ENCODE peak calls at places on chromosomes 12 and 14, in six cellular contexts. P is SK-N-SH; T is CD8-positive, alpha-beta memory T cell; H is MM.1S; K is tibial artery; Y is thoracic aorta. J is an unnamed sample. For H3K4me1 and H3K27me3, the result is how much of the 10 kb centered on the place peaks cover.

GRCh38 chr14:69298131-69299071 is 38.4 kb downstream of the GALNT16 start:
- DNase-seq in T (no peak), Y (no peak), H (no peak), K (peak), P (no peak), J (no peak)

GRCh38 chr14:68809524-68809923 is 16.7 kb upstream of the ZFP36L1 start:
- DNase-seq in Y (no peak), P (peak), K (no peak), T (no peak), H (no peak), J (no peak)

GRCh38 chr12:38152816-38153736 is 163.5 kb upstream of the ALG10B start:
- DNase-seq in T (no peak), K (peak), P (no peak), H (no peak), Y (no peak), J (no peak)

GRCh38 chr12:1933342-1933992 is 15.0 kb upstream of the CACNA2D4 start:
- DNase-seq in P (no peak), K (peak), Y (no peak), H (no peak), T (no peak), J (no peak)

GRCh38 chr12:43957732-43958131 is 121.9 kb downstream of the TMEM117 start:
- DNase-seq in T (peak), K (no peak), Y (no peak), P (peak), H (peak), J (peak)

GRCh38 chr12:67716817-67717216 is 68.3 kb downstream of the DYRK2 start:
- DNase-seq in K (no peak), T (no peak), Y (no peak), P (no peak), H (no peak), J (no peak)

GRCh38 chr14:55103005-55103640 is 25.9 kb upstream of the LGALS3 start:
- DNase-seq in P (no peak), K (peak), T (peak), Y (peak), H (peak), J (peak)

GRCh38 chr12:30019386-30020140 is 235.8 kb upstream of the TMTC1 start:
- DNase-seq in Y (no peak), T (no peak), P (peak), K (no peak), H (no peak), J (no peak)

GRCh38 chr12:126792411-126792810 is 1474.6 kb upstream of the TMEM132C start:
- DNase-seq in H (no peak), K (no peak), Y (no peak), P (no peak), T (no peak), J (no peak)

GRCh38 chr12:51307655-51308593 is 16.1 kb downstream of the BIN2 start:
- DNase-seq in P (no peak), T (peak), H (no peak), Y (no peak), K (no peak), J (no peak)

GRCh38 chr12:110284597-110284996 is 3.5 kb downstream of the ATP2A2 start:
- DNase-seq in H (no peak), T (no peak), Y (no peak), P (no peak), K (no peak), J (no peak)
- H3K4me1 ChIP-seq in H (under half), T (half or more), Y (under half), P (under half), K (under half), J (half or more)

GRCh38 chr12:53750812-53751335 is 905 bp downstream of the CISTR start:
- DNase-seq in H (no peak), P (peak), T (no peak), K (peak), Y (no peak), J (no peak)

GRCh38 chr12:53749986-53750811 is 1.6 kb downstream of the CISTR start:
- DNase-seq in P (no peak), H (no peak), T (no peak), K (no peak), Y (no peak), J (no peak)

GRCh38 chr12:53751336-53752191 is at the start of gene CISTR:
- DNase-seq in K (peak), Y (no peak), H (peak), P (peak), T (no peak), J (no peak)

GRCh38 chr12:53746592-53747491 is 4.9 kb downstream of the CISTR start:
- DNase-seq in T (peak), P (peak), H (peak), K (peak), Y (peak), J (peak)

DNA sequence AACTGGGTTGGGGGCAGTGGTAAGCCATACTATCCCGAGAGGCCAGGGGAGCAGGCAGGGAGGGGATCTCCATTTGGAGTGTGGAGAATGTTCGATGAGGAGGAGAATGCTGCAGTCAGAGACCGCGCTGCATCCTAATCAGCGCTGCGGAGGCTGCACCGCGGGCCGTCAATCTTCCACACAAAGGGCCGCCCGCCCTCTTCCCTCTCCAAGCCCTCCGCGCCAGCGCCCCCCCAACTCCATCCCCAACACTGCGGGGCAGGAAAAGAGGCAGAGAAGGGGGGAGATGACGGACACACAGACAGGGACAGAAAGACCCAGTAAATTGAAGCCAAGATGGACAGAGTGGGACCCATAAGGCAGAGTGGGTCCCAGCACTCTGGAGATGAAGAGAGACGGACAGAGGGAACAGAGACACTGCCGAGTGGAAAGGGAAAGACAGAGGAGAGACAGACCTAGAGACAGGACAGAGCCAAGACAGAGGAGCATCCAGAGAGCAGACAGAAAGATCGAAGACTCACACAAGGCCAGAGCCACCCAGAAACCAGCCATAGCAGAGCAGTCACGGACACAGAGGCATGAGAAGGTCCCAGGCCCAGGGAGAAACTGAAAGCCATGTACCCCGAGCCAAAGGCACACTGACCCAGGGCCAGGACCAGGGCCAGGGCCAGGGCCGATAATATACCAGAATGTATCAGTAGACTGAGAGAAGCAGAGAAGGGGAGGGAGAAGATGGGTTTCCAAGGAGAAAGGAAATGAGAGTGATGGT is 3.5 kb downstream of the CISTR start:
- DNase-seq in H (no peak), T (no peak), P (no peak), K (no peak), Y (no peak), J (no peak)
- H3K27me3 ChIP-seq in H (half or more), T (under half), P (half or more), K (under half), Y (under half), J (half or more)

GRCh38 chr12:3597526-3598210 is 106.7 kb downstream of the PRMT8 start:
- DNase-seq in Y (no peak), T (no peak), H (no peak), K (no peak), P (no peak), J (no peak)
- H3K4me1 ChIP-seq in Y (under half), T (under half), H (under half), K (under half), P (under half), J (under half)

GRCh38 chr14:104587641-104588040 is 8.1 kb downstream of the C14orf180 start:
- DNase-seq in Y (no peak), H (no peak), P (peak), T (no peak), K (no peak), J (no peak)
- H3K27me3 ChIP-seq in Y (under half), H (under half), P (under half), T (under half), K (under half), J (under half)

GRCh38 chr12:104130760-104131159 is 7.2 kb downstream of the NFYB start:
- DNase-seq in T (no peak), P (no peak), K (no peak), H (no peak), Y (no peak), J (no peak)
- H3K4me1 ChIP-seq in T (under half), P (under half), K (under half), H (under half), Y (under half), J (under half)

GRCh38 chr14:92926931-92927330 is 4.0 kb downstream of the CHGA start:
- DNase-seq in T (no peak), K (no peak), Y (no peak), P (no peak), H (no peak), J (no peak)
- H3K27me3 ChIP-seq in T (under half), K (under half), Y (under half), P (under half), H (under half), J (under half)

DNA sequence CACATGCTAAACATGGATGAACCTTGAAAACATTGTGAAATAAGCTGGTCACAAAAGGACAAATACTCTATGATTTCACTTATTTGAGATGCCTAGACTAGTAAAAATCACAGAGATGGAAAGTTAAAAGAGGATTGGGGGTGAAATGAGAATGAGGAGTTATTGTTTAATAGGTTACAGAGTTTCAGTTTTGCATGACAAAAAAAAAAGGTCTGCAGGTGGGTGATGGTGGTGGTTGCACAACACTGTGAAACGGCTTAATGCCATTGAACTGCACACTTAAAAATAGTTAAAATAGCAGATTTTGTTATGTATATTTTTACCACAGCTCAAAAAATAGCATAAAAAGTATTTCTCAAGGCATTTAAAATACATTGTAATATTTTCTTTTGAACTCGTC is 151.9 kb upstream of the NRXN3 start:
- DNase-seq in K (no peak), P (no peak), H (no peak), T (no peak), Y (no peak), J (no peak)
- H3K4me1 ChIP-seq in K (under half), P (under half), H (under half), T (under half), Y (under half), J (under half)

DNA sequence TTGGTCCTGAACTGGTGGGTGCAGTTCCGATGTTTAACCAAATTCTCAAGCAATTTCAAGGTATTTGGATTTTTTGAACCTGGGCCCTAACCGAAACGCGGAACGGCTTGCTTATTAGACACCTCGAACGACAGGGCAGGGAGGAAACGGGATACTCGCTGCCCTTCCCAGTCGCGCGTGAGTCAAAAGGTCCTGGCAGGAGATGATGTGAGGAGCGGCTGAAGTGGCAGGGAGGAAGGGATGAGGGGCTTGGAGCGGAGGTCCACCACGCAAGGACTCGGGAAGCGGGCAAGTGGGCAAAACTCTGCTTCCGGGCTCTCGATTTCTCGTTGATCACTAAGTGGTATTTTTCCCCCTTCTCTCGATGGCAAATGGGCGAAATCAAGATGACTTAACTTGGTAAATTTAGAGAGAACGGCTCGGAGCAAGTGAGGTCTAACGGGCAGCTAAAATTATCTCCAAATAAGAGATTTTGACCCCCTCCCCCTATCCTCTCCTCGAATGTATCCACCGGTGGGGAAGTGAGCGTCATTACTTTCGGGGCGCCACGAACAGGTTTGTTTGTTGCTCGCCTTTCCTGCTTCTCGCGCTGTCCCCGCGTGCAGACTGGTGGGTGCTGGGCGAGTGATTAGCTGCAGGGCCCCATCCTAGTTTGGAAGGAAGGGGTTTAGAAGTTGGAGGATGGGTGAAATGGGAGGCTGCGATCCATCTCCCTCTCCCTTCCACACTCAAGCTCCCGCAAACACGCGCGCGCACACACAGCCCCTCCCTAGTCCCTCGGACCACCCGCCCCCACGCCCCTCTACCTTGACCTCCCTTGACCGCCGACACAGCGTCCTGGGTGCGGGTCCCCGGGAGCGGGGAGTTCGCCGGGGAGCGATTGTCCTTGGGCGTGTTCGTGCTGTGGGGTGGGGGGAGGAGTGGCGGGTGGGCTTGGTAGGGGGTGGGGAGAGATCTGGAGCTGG is 987 bp upstream of the NTF3 start:
- DNase-seq in P (peak), Y (no peak), H (no peak), K (peak), T (no peak), J (no peak)
- H3K27me3 ChIP-seq in P (half or more), Y (under half), H (under half), K (under half), T (under half), J (half or more)

DNA sequence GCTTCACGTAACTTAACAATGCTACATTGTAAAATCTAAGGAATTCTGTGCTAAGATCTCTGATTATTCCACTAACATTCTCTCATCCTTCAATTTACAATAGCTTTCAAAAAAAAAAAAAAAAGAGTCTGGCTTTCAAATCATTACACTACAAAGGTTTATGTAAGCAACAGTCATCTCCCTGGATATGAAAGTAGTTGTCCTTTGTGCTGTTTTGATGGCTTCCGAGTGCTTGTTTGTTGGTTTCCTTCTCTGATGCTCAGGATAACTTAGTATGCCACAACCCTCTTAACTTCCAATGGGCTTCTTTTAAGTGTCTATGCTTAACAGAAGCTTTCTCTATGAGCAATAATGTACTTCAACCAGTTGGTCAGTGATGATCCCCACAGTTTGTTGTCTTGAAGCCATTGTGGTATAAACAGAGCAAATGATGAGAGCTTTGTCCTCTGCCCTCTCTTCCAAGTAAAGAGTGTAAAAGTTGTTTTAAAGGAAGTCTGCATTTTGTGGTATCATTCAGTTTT is 396.2 kb upstream of the RGS6 start:
- DNase-seq in K (no peak), P (no peak), H (no peak), T (no peak), Y (no peak), J (no peak)
- H3K4me1 ChIP-seq in K (under half), P (under half), H (under half), T (under half), Y (under half), J (under half)

GRCh38 chr12:62930546-62931425 is 4.2 kb downstream of the PPM1H start:
- DNase-seq in K (no peak), Y (no peak), P (no peak), H (no peak), T (no peak), J (no peak)

GRCh38 chr12:62931481-62931880 is 3.5 kb downstream of the PPM1H start:
- DNase-seq in H (no peak), P (no peak), Y (no peak), T (no peak), K (no peak), J (no peak)

GRCh38 chr12:62933220-62933870 is 1.6 kb downstream of the PPM1H start:
- DNase-seq in T (no peak), P (peak), K (no peak), H (no peak), Y (no peak), J (no peak)

GRCh38 chr12:62934799-62935674 is at the start of gene PPM1H:
- DNase-seq in H (peak), K (peak), Y (no peak), P (peak), T (no peak), J (no peak)

GRCh38 chr12:62933871-62934798 is 815 bp downstream of the PPM1H start:
- DNase-seq in H (peak), T (no peak), P (peak), Y (no peak), K (peak), J (no peak)
- H3K27me3 ChIP-seq in H (under half), T (under half), P (half or more), Y (under half), K (under half), J (under half)